ENCODE peak calls at places on chromosomes 13 and 19, in seven cellular contexts. One of them, this sample, is unnamed.

GRCh38 chr13:28754698-28755545 is 36.2 kb upstream of the SLC46A3 start:
- DNase-seq in SJCRH30: no peak
- DNase-seq in SJSA1: no peak
- DNase-seq in Peyer's patch: no peak
- DNase-seq in retinal pigment epithelial cell: no peak
- DNase-seq in body of pancreas: peak
- DNase-seq in tibial artery: no peak
- DNase-seq in this sample: peak

GRCh38 chr19:55675661-55676354 is 782 bp downstream of the EPN1 start:
- DNase-seq in tibial artery: no peak
- DNase-seq in body of pancreas: no peak
- DNase-seq in SJCRH30: no peak
- DNase-seq in SJSA1: no peak
- DNase-seq in retinal pigment epithelial cell: no peak
- DNase-seq in Peyer's patch: no peak
- DNase-seq in this sample: no peak

GRCh38 chr13:93496985-93497673 is 270.5 kb downstream of the GPC6 start:
- DNase-seq in Peyer's patch: no peak
- DNase-seq in body of pancreas: no peak
- DNase-seq in SJCRH30: no peak
- DNase-seq in tibial artery: no peak
- DNase-seq in retinal pigment epithelial cell: peak
- DNase-seq in SJSA1: no peak
- DNase-seq in this sample: no peak

GRCh38 chr13:110989331-110989730 is 74.5 kb upstream of the ANKRD10 start:
- DNase-seq in retinal pigment epithelial cell: no peak
- DNase-seq in SJCRH30: peak
- DNase-seq in SJSA1: peak
- DNase-seq in Peyer's patch: no peak
- DNase-seq in tibial artery: no peak
- DNase-seq in body of pancreas: no peak
- DNase-seq in this sample: no peak

GRCh38 chr13:40401911-40402776 is 264.3 kb downstream of the FOXO1 start:
- DNase-seq in SJSA1: peak
- DNase-seq in Peyer's patch: peak
- DNase-seq in tibial artery: peak
- DNase-seq in retinal pigment epithelial cell: peak
- DNase-seq in body of pancreas: peak
- DNase-seq in SJCRH30: peak
- DNase-seq in this sample: no peak

GRCh38 chr13:40026741-40027140 is 371.3 kb downstream of the COG6 start:
- DNase-seq in SJCRH30: no peak
- DNase-seq in body of pancreas: no peak
- DNase-seq in Peyer's patch: no peak
- DNase-seq in tibial artery: no peak
- DNase-seq in SJSA1: no peak
- DNase-seq in retinal pigment epithelial cell: no peak
- DNase-seq in this sample: no peak

GRCh38 chr13:101127741-101128353 is 288.5 kb downstream of the NALCN start:
- DNase-seq in Peyer's patch: no peak
- DNase-seq in tibial artery: no peak
- DNase-seq in SJCRH30: peak
- DNase-seq in SJSA1: peak
- DNase-seq in retinal pigment epithelial cell: no peak
- DNase-seq in body of pancreas: peak
- DNase-seq in this sample: no peak

GRCh38 chr13:45121421-45121820 is 1.1 kb downstream of the GTF2F2 start:
- DNase-seq in SJSA1: no peak
- DNase-seq in retinal pigment epithelial cell: no peak
- DNase-seq in tibial artery: no peak
- DNase-seq in body of pancreas: no peak
- DNase-seq in SJCRH30: no peak
- DNase-seq in Peyer's patch: no peak
- DNase-seq in this sample: no peak

GRCh38 chr19:18304194-18304495 is 18.7 kb downstream of the LSM4 start:
- DNase-seq in tibial artery: no peak
- DNase-seq in SJSA1: no peak
- DNase-seq in SJCRH30: no peak
- DNase-seq in retinal pigment epithelial cell: no peak
- DNase-seq in body of pancreas: no peak
- DNase-seq in Peyer's patch: no peak
- DNase-seq in this sample: no peak

GRCh38 chr19:49557641-49558325 is 22.6 kb downstream of the NOSIP start:
- DNase-seq in tibial artery: no peak
- DNase-seq in Peyer's patch: no peak
- DNase-seq in body of pancreas: no peak
- DNase-seq in SJCRH30: no peak
- DNase-seq in retinal pigment epithelial cell: no peak
- DNase-seq in SJSA1: no peak
- DNase-seq in this sample: no peak

GRCh38 chr19:49554701-49555181 is 25.6 kb downstream of the NOSIP start:
- DNase-seq in SJCRH30: no peak
- DNase-seq in retinal pigment epithelial cell: no peak
- DNase-seq in SJSA1: no peak
- DNase-seq in tibial artery: no peak
- DNase-seq in Peyer's patch: peak
- DNase-seq in body of pancreas: peak
- DNase-seq in this sample: no peak

GRCh38 chr19:49555600-49556411 is 24.6 kb downstream of the NOSIP start:
- DNase-seq in SJSA1: no peak
- DNase-seq in Peyer's patch: peak
- DNase-seq in SJCRH30: peak
- DNase-seq in tibial artery: peak
- DNase-seq in body of pancreas: peak
- DNase-seq in retinal pigment epithelial cell: no peak
- DNase-seq in this sample: peak

GRCh38 chr19:49558591-49558990 is 21.8 kb downstream of the NOSIP start:
- DNase-seq in tibial artery: no peak
- DNase-seq in body of pancreas: no peak
- DNase-seq in SJSA1: no peak
- DNase-seq in retinal pigment epithelial cell: no peak
- DNase-seq in Peyer's patch: no peak
- DNase-seq in SJCRH30: no peak
- DNase-seq in this sample: no peak

GRCh38 chr19:49556412-49557398 is 23.7 kb downstream of the NOSIP start:
- DNase-seq in tibial artery: no peak
- DNase-seq in retinal pigment epithelial cell: no peak
- DNase-seq in SJSA1: no peak
- DNase-seq in SJCRH30: no peak
- DNase-seq in body of pancreas: peak
- DNase-seq in Peyer's patch: peak
- DNase-seq in this sample: peak
- H3K4me3 ChIP-seq in tibial artery: no peak
- H3K4me3 ChIP-seq in retinal pigment epithelial cell: no peak
- H3K4me3 ChIP-seq in SJSA1: no peak
- H3K4me3 ChIP-seq in SJCRH30: no peak
- H3K4me3 ChIP-seq in body of pancreas: no peak
- H3K4me3 ChIP-seq in Peyer's patch: no peak
- H3K4me3 ChIP-seq in this sample: no peak

DNA sequence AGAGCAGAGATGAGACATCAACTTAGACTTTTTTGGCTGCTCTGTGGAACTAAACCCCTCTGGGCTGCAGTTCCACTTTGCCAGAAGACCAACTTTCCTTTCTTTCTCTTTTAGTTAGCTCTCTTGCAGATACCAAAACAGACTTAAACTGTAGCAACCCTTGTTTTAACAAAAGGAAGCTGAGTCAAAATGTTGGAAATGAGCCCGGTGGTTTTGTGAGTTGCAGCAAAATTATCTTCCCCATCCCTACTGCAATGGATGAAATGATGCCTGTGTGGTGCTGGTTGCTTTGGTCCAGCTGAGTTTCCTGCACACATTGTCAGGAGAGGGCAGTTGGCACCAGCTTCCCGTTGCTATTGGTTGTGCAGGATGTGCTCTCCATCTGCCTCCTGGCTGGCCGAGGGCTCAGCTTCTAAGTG is 115.3 kb downstream of the LRCH1 start:
- DNase-seq in SJCRH30: no peak
- DNase-seq in body of pancreas: peak
- DNase-seq in retinal pigment epithelial cell: no peak
- DNase-seq in tibial artery: no peak
- DNase-seq in Peyer's patch: no peak
- DNase-seq in SJSA1: peak
- DNase-seq in this sample: no peak
- H3K4me3 ChIP-seq in SJCRH30: no peak
- H3K4me3 ChIP-seq in body of pancreas: no peak
- H3K4me3 ChIP-seq in retinal pigment epithelial cell: no peak
- H3K4me3 ChIP-seq in tibial artery: peak
- H3K4me3 ChIP-seq in Peyer's patch: no peak
- H3K4me3 ChIP-seq in SJSA1: peak
- H3K4me3 ChIP-seq in this sample: no peak

GRCh38 chr13:70668983-70669382 is 560.7 kb upstream of the KLHL1 start:
- DNase-seq in retinal pigment epithelial cell: no peak
- DNase-seq in tibial artery: no peak
- DNase-seq in Peyer's patch: no peak
- DNase-seq in SJCRH30: no peak
- DNase-seq in SJSA1: no peak
- DNase-seq in body of pancreas: no peak
- DNase-seq in this sample: no peak

GRCh38 chr13:70666883-70667282 is 558.6 kb upstream of the KLHL1 start:
- DNase-seq in Peyer's patch: no peak
- DNase-seq in body of pancreas: no peak
- DNase-seq in tibial artery: no peak
- DNase-seq in retinal pigment epithelial cell: no peak
- DNase-seq in SJCRH30: no peak
- DNase-seq in SJSA1: no peak
- DNase-seq in this sample: no peak

DNA sequence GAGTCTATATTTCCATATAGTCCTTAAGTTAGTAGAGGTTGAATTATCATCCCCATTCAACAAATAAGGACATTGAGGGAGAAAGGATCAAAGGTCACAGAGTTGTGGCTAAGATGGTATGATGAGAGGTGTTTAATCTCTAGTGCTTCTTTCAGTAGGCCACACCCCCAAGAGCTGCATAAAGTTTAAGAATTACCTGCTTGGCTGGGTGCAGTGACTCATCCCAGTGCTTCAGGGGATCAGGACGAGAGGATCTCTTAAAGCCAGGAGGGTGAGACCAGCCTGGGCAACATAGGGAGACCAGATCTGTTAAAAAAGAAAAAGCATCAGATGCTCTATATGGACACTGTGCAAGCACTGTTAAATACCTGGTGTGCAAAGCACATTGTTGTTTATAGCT is 560.0 kb upstream of the KLHL1 start:
- DNase-seq in tibial artery: no peak
- DNase-seq in SJSA1: no peak
- DNase-seq in body of pancreas: no peak
- DNase-seq in SJCRH30: no peak
- DNase-seq in retinal pigment epithelial cell: no peak
- DNase-seq in Peyer's patch: no peak
- DNase-seq in this sample: peak
- H3K4me3 ChIP-seq in tibial artery: no peak
- H3K4me3 ChIP-seq in SJSA1: no peak
- H3K4me3 ChIP-seq in body of pancreas: no peak
- H3K4me3 ChIP-seq in SJCRH30: no peak
- H3K4me3 ChIP-seq in retinal pigment epithelial cell: no peak
- H3K4me3 ChIP-seq in Peyer's patch: no peak
- H3K4me3 ChIP-seq in this sample: no peak

DNA sequence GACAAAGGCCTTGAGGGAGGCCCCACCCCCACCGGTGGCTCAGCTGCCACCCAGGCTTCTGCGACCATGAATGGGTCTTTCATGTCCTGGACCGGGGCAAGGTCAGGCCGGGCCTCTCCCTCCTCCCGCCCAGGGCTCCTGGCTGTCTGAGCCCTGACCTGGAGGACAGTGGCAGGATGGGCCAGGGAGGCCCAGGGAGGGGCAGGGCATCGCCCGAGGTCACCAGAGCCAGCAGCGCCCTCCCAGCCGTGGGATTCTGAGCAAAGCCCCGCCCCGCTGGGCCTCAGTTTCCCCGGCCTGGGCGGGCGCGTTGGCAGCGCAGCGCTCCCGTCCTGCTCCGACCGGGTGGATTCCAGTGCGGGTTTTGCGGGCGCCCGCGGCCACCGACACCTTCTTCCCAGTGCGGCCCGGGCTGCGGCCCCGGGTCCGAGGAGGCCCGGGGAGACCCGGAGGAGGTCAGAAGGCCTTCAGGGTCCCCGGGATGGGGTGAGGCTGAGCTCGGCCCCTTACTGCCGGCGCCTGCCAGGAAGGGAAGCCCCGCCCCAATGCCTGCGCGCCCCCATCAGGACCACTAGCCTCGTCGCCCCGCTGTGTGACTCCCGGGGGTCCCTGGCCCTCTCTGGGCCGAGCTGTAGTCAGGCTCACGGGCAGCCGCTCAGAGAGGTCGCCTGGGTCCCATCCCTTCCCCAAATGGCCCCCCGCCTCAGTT is 24.6 kb upstream of the SEMA6B start:
- DNase-seq in Peyer's patch: no peak
- DNase-seq in retinal pigment epithelial cell: no peak
- DNase-seq in body of pancreas: no peak
- DNase-seq in tibial artery: no peak
- DNase-seq in SJCRH30: peak
- DNase-seq in SJSA1: no peak
- DNase-seq in this sample: peak
- H3K4me3 ChIP-seq in Peyer's patch: no peak
- H3K4me3 ChIP-seq in retinal pigment epithelial cell: peak
- H3K4me3 ChIP-seq in body of pancreas: no peak
- H3K4me3 ChIP-seq in tibial artery: peak
- H3K4me3 ChIP-seq in SJCRH30: peak
- H3K4me3 ChIP-seq in SJSA1: no peak
- H3K4me3 ChIP-seq in this sample: peak

DNA sequence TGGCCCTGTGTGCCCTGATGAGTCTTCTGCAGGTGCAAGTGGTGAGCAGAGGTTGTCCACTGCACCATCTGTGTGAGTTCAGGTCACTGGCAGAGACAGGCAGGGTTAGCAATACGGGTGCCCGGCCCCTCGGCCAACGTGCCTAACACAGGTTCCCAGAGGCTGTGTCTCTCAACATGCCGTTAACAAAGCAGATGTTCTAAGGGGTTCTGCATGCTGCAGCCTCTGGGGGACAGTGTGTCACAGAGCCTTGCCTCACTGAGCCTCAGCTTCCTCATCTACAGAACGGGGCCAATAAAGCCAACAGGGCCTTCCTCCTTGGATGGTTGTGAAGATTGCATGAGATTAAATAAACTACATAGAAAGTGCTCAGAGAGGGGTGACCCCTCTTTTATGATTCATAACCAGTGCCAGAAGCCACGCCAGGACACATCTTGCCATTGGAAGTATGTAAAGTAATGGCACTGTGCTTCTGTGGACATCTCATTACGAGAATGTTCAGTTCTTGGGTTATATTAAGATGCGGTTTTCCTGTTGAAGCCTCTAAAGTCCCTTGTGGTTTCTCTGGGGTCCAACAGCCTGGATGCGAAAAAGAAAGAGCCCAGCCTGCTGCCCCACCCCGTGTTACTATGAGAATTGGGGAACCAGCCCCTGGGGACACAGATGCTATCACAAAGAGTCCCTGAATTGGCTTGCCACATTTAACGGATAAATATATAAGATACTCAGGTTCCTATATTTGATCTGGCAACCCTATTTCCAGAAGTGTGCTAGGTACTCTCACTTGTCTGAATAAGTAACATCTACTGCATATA is 11.2 kb upstream of the ARHGEF18 start:
- DNase-seq in Peyer's patch: peak
- DNase-seq in SJSA1: no peak
- DNase-seq in retinal pigment epithelial cell: no peak
- DNase-seq in SJCRH30: no peak
- DNase-seq in tibial artery: peak
- DNase-seq in body of pancreas: peak
- DNase-seq in this sample: no peak
- H3K4me3 ChIP-seq in Peyer's patch: no peak
- H3K4me3 ChIP-seq in SJSA1: no peak
- H3K4me3 ChIP-seq in retinal pigment epithelial cell: no peak
- H3K4me3 ChIP-seq in SJCRH30: no peak
- H3K4me3 ChIP-seq in tibial artery: no peak
- H3K4me3 ChIP-seq in body of pancreas: no peak
- H3K4me3 ChIP-seq in this sample: no peak

This sample was measured in endodermal cell.